ENCODE peak calls at places on chromosome 1, in eight cellular contexts. S is AG10803; J is CD8-positive, alpha-beta T cell; R is progenitor cell of endocrine pancreas; V is astrocyte of the cerebellum; I is SHP77; O is IMR-90; Y is AG04450. Z is an unnamed sample.

GRCh38 chr1:183548136-183548535 is 42.1 kb downstream of the NCF2 start:
- DNase-seq in I (peak), J (no peak), O (no peak), S (no peak), R (no peak), Y (no peak), V (no peak), Z (no peak)

GRCh38 chr1:79042539-79042938 is 36.0 kb upstream of the ADGRL4 start:
- DNase-seq in R (no peak), Y (no peak), O (no peak), V (no peak), I (no peak), S (no peak), J (no peak), Z (no peak)

GRCh38 chr1:178371236-178371635 is 125.5 kb downstream of the CLEC20A start:
- DNase-seq in O (peak), I (no peak), Y (no peak), J (no peak), V (peak), S (peak), R (no peak), Z (no peak)

GRCh38 chr1:234212764-234213406 is 160.4 kb upstream of the COA6 start:
- DNase-seq in I (peak), O (peak), J (no peak), Y (no peak), R (no peak), V (peak), S (peak), Z (peak)

GRCh38 chr1:153506831-153507413 is 28.9 kb downstream of the S100A6 start:
- DNase-seq in I (no peak), R (no peak), S (peak), O (peak), Y (peak), J (no peak), V (peak), Z (no peak)

GRCh38 chr1:152777510-152778137 is 2.7 kb downstream of the LCE1F start:
- DNase-seq in I (peak), Y (no peak), V (no peak), R (no peak), J (no peak), O (no peak), S (peak), Z (no peak)

GRCh38 chr1:66617362-66617761 is 83.4 kb downstream of the SGIP1 start:
- DNase-seq in R (no peak), I (no peak), S (peak), O (no peak), Y (no peak), V (no peak), J (no peak), Z (no peak)

GRCh38 chr1:112358798-112359408 is 37.1 kb upstream of the CTTNBP2NL start:
- DNase-seq in R (peak), O (peak), S (peak), J (no peak), I (peak), Y (peak), V (no peak), Z (no peak)

GRCh38 chr1:212205843-212206242 is 79.4 kb upstream of the PPP2R5A start:
- DNase-seq in S (peak), O (no peak), J (no peak), I (no peak), V (no peak), R (no peak), Y (no peak), Z (no peak)

GRCh38 chr1:54850737-54851136 is 36.3 kb downstream of the DHCR24 start:
- DNase-seq in I (no peak), V (peak), J (no peak), S (peak), Y (peak), R (no peak), O (peak), Z (no peak)

GRCh38 chr1:211648980-211649934 is 26.2 kb downstream of the NEK2 start:
- DNase-seq in O (peak), R (no peak), J (no peak), S (peak), Y (no peak), I (no peak), V (no peak), Z (no peak)

GRCh38 chr1:227901906-227902640 is 45.7 kb downstream of the WNT9A start:
- DNase-seq in R (no peak), I (no peak), S (peak), J (no peak), O (peak), V (no peak), Y (no peak), Z (no peak)

Z was measured in GM19239.